ENCODE peak calls at places on chromosomes 12 and 14, in five cellular contexts. E is Peyer's patch; N is activated CD4-positive, alpha-beta T cell treated with anti-CD3 and anti-CD28 coated beads for 48 hours; D is activated effector memory CD4-positive, alpha-beta T cell treated with Interleukin-2 at 50 U/mL for 16 hours; F is iris pigment epithelial cell. M is an unnamed sample.

GRCh38 chr12:27243006-27243405 is 1.1 kb upstream of the STK38L start:
- DNase-seq in E (no peak), N (no peak), D (no peak), F (no peak), M (no peak)

GRCh38 chr12:130017571-130018449 is 114.0 kb upstream of the TMEM132D start:
- DNase-seq in E (no peak), N (no peak), D (no peak), F (peak), M (no peak)

GRCh38 chr12:32036477-32037263 is 70.0 kb upstream of the BICD1 start:
- DNase-seq in E (no peak), N (no peak), D (no peak), F (no peak), M (no peak)

GRCh38 chr14:100771121-100771800 is 44.6 kb downstream of the DLK1 start:
- DNase-seq in E (no peak), N (no peak), D (no peak), F (no peak), M (no peak)

GRCh38 chr14:80944861-80945617 is 3.5 kb upstream of the CEP128 start:
- DNase-seq in E (no peak), N (no peak), D (no peak), F (no peak), M (no peak)

GRCh38 chr12:131001493-131001892 is 47.8 kb downstream of the ADGRD1 start:
- DNase-seq in E (peak), N (no peak), D (no peak), F (no peak), M (no peak)

GRCh38 chr14:78243187-78243586 is 73.0 kb downstream of the NRXN3 start:
- DNase-seq in E (no peak), N (no peak), D (no peak), F (no peak), M (no peak)

GRCh38 chr14:61563162-61563511 is 132.2 kb upstream of the HIF1A start:
- DNase-seq in E (no peak), N (no peak), D (no peak), F (no peak), M (no peak)

GRCh38 chr14:34685819-34686428 is 28.5 kb downstream of the CFL2 start:
- DNase-seq in E (no peak), N (no peak), D (no peak), F (no peak), M (no peak)

GRCh38 chr14:104239185-104239775 is 100.9 kb downstream of the KIF26A start:
- DNase-seq in E (no peak), N (no peak), D (no peak), F (no peak), M (no peak)

GRCh38 chr12:67391034-67391433 is 121.9 kb downstream of the CAND1 start:
- DNase-seq in E (no peak), N (no peak), D (no peak), F (no peak), M (no peak)

GRCh38 chr12:113278631-113279030 is 56.3 kb downstream of the SLC8B1 start:
- DNase-seq in E (peak), N (no peak), D (no peak), F (no peak), M (no peak)

GRCh38 chr12:111792155-111792876 is 25.6 kb downstream of the ALDH2 start:
- DNase-seq in E (peak), N (peak), D (no peak), F (peak), M (peak)

GRCh38 chr14:103286460-103286859 is 47.6 kb upstream of the EIF5 start:
- DNase-seq in E (no peak), N (no peak), D (no peak), F (no peak), M (no peak)

GRCh38 chr14:64337901-64338615 is 43.9 kb upstream of the ESR2 start:
- DNase-seq in E (no peak), N (no peak), D (peak), F (peak), M (peak)

GRCh38 chr12:29191267-29191889 is 42.3 kb downstream of the FAR2 start:
- DNase-seq in E (no peak), N (no peak), D (no peak), F (no peak), M (no peak)

GRCh38 chr12:66409195-66409871 is 107.0 kb downstream of the HELB start:
- DNase-seq in E (no peak), N (peak), D (no peak), F (peak), M (peak)

GRCh38 chr14:73188501-73188903 is 48.8 kb upstream of the PAPLN start:
- DNase-seq in E (no peak), N (no peak), D (no peak), F (peak), M (no peak)

GRCh38 chr14:55731247-55731872 is 151.4 kb downstream of the KTN1 start:
- DNase-seq in E (no peak), N (no peak), D (no peak), F (no peak), M (no peak)

GRCh38 chr12:107356266-107356936 is 263.1 kb upstream of the CRY1 start:
- DNase-seq in E (no peak), N (no peak), D (no peak), F (peak), M (no peak)

M was measured in H9.